ENCODE peak calls at places on chromosome 1, in seven cellular contexts. I is epithelial cell of proximal tubule, Q is Peyer's patch, V is fibroblast of the aortic adventitia, C is nephron progenitor cell, E is BE2C, G is LNCaP clone FGC. A is an unnamed sample.

GRCh38 chr1:50841791-50842387 is 118.2 kb downstream of the FAF1 start:
- DNase-seq in Q (no peak), V (peak; percentile 75), C (no peak), I (peak; percentile 30), E (no peak), G (no peak), A (no peak)

GRCh38 chr1:116847688-116848531 is 61.8 kb upstream of the PTGFRN start:
- DNase-seq in Q (no peak), C (no peak), G (no peak), V (peak; percentile 75), I (no peak), E (no peak), A (no peak)

GRCh38 chr1:191174298-191174697 is 696.6 kb upstream of the BRINP3 start:
- DNase-seq in I (peak; percentile 13), V (no peak), G (no peak), C (no peak), E (no peak), Q (no peak), A (no peak)

GRCh38 chr1:159000627-159001026 is 9.1 kb upstream of the IFI16 start:
- DNase-seq in C (peak; percentile 31), E (peak; percentile 58), I (peak; percentile 65), G (no peak), Q (peak; percentile 51), V (peak; percentile 97), A (no peak)

GRCh38 chr1:178745260-178745659 is 20.2 kb downstream of the RALGPS2 start:
- DNase-seq in V (no peak), C (no peak), I (no peak), G (no peak), E (no peak), Q (no peak), A (no peak)

GRCh38 chr1:21174638-21175323 is 1.9 kb downstream of the EIF4G3 start:
- DNase-seq in E (no peak), V (peak; percentile 85), G (no peak), C (no peak), I (peak; percentile 30), Q (no peak), A (no peak)

GRCh38 chr1:116122955-116123757 is 12.0 kb downstream of the MAB21L3 start:
- DNase-seq in G (no peak), E (no peak), Q (peak; percentile 68), I (peak; percentile 96), V (peak; percentile 96), C (no peak), A (no peak)

GRCh38 chr1:27650527-27651175 is 15.7 kb upstream of the FGR start:
- DNase-seq in V (peak; percentile 87), Q (no peak), E (no peak), G (no peak), I (no peak), C (no peak), A (no peak)

GRCh38 chr1:32997381-32997891 is 32.8 kb upstream of the RNF19B start:
- DNase-seq in Q (no peak), G (no peak), I (no peak), C (no peak), E (no peak), V (peak; percentile 93), A (no peak)

GRCh38 chr1:185439727-185440415 is 122.8 kb upstream of the IVNS1ABP start:
- DNase-seq in E (no peak), C (no peak), I (peak; percentile 95), Q (no peak), V (peak; percentile 71), G (no peak), A (no peak)

GRCh38 chr1:46532498-46533178 is 18.8 kb downstream of the KNCN start:
- DNase-seq in G (no peak), V (peak; percentile 42), Q (peak; percentile 72), I (no peak), E (peak; percentile 75), C (peak; percentile 89), A (peak; percentile 60)
- TF ChIP-seq CTCF in G (no peak), V (peak; percentile 69), Q (peak; percentile 60), I (peak; percentile 65), E (peak; percentile 58), C (peak; percentile 69), A (peak; percentile 54)

DNA sequence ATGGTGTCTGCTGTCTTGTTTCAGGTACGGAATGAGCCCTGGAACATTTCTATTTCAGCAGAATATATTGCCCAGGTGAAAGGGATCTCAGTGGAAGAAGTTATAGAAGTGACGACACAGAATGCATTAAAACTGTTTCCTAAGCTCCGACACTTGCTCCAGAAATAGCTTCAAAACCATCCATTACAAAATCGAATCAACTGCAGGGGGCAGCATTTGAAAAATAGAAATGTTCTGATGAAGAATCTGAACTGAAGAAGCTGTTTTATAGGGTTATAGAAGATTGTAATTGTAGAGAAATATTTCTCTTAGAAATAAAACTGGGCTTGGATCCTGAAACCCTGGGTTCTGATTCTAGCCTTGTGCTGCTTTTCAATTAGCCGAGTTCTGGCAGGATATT is 23.3 kb downstream of the TATDN3 start:
- DNase-seq in C (no peak), E (peak; percentile 18), I (no peak), V (peak; percentile 35), Q (no peak), G (no peak), A (no peak)
- TF ChIP-seq CTCF in C (peak; percentile 31), E (peak; percentile 47), I (peak; percentile 53), V (peak; percentile 21), Q (peak; percentile 55), G (peak; percentile 31), A (no peak)

GRCh38 chr1:5390497-5390896 is 601.7 kb downstream of the NPHP4 start:
- DNase-seq in Q (peak; percentile 11), E (no peak), I (no peak), C (no peak), G (no peak), V (no peak), A (no peak)

GRCh38 chr1:5393591-5393990 is 598.6 kb downstream of the NPHP4 start:
- DNase-seq in Q (peak; percentile 15), C (no peak), I (no peak), G (no peak), V (no peak), E (no peak), A (no peak)

GRCh38 chr1:5393146-5393545 is 599.1 kb downstream of the NPHP4 start:
- DNase-seq in I (no peak), V (no peak), E (no peak), C (no peak), Q (no peak), G (no peak), A (no peak)

GRCh38 chr1:5391725-5392124 is 600.5 kb downstream of the NPHP4 start:
- DNase-seq in V (no peak), I (no peak), G (no peak), E (no peak), C (no peak), Q (peak; percentile 18), A (no peak)

DNA sequence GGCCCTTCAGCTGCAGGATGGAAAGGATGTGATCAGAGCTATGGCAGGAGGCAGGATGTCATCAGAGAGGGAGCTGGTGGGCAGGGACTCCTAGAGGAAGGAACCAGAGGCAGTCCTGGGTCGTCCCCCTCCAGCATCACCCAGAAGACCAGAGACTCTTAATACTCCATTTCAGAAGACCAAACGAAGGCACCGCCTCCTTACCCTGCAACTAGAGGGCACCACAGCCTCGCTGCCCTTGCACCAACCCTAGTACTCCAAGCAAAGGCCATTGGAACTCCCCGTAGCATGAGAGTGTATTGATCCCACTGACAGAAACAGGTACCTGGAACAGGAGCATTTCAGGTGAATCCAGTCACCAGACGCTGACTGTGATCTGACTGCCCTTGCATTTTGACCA is 598.1 kb downstream of the NPHP4 start:
- DNase-seq in I (no peak), E (no peak), V (no peak), Q (peak; percentile 19), G (no peak), C (no peak), A (no peak)
- TF ChIP-seq CTCF in I (no peak), E (no peak), V (no peak), Q (no peak), G (peak; percentile 17), C (no peak), A (no peak)

DNA sequence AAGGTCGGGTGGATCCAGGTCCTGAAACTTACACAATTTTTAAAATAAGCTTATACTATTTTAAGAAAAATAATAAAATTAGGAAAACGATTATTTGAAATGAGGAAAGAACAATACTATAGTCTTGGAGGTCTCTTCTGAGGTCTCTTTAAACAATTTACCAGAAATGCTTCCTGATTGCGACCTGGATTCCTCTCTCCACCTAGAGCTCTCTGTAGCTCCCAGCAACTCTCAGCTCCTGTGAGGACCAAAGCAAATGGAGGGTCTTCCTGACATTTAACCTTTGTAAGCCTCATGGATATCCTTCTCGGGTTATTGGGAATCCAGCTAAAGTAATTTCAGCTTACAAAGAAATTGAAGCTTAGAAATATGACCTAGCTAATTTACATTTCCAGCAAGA is 886 bp downstream of the BTBD8 start:
- DNase-seq in C (no peak), Q (no peak), G (no peak), E (no peak), V (no peak), I (no peak), A (no peak)
- TF ChIP-seq CTCF in C (no peak), Q (no peak), G (no peak), E (no peak), V (no peak), I (no peak), A (no peak)

GRCh38 chr1:4594286-4594991 is 60.0 kb upstream of the AJAP1 start:
- DNase-seq in G (no peak), I (no peak), V (no peak), Q (peak; percentile 39), C (no peak), E (no peak), A (no peak)
- TF ChIP-seq CTCF in G (peak; percentile 48), I (peak; percentile 37), V (no peak), Q (no peak), C (no peak), E (no peak), A (no peak)

GRCh38 chr1:183079697-183080096 is 56.5 kb downstream of the LAMC1 start:
- DNase-seq in C (no peak), Q (no peak), G (no peak), V (no peak), I (no peak), E (no peak), A (no peak)

GRCh38 chr1:183077107-183077506 is 53.9 kb downstream of the LAMC1 start:
- DNase-seq in G (no peak), Q (no peak), E (no peak), I (no peak), C (no peak), V (no peak), A (no peak)

GRCh38 chr1:183081402-183082110 is 58.3 kb downstream of the LAMC1 start:
- DNase-seq in E (no peak), I (no peak), Q (no peak), G (no peak), C (no peak), V (no peak), A (no peak)

GRCh38 chr1:183082650-183083049 is 59.4 kb downstream of the LAMC1 start:
- DNase-seq in I (no peak), Q (no peak), G (no peak), E (no peak), V (no peak), C (no peak), A (no peak)

GRCh38 chr1:183080406-183080805 is 57.2 kb downstream of the LAMC1 start:
- DNase-seq in Q (no peak), E (no peak), I (no peak), C (no peak), V (peak; percentile 33), G (no peak), A (no peak)
- TF ChIP-seq CTCF in Q (no peak), E (no peak), I (no peak), C (no peak), V (no peak), G (no peak), A (no peak)

DNA sequence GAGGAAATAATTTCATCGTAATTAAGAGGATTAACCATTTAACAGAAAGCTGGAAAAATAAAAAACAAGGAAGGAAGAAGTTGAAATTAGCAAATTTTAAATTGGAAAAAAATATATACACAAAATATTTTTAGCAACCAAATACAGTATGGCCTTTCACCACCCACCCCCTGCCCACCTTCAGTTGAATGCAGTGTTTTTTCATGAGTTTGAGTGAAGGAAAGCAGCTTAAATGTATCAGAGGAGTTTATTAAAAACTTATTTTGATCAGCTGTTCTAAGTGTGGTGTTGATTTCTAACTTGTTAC is 249.2 kb downstream of the DNM3 start:
- DNase-seq in I (no peak), E (no peak), C (no peak), G (no peak), Q (no peak), V (no peak), A (no peak)
- TF ChIP-seq CTCF in I (no peak), E (no peak), C (no peak), G (no peak), Q (no peak), V (no peak), A (peak; percentile 1)